ENCODE peak calls at places on chromosomes 2 and 18, in four cellular contexts. One of them, this sample, is unnamed.

GRCh38 chr2:70685771-70686171 is 82.2 kb downstream of the ADD2 start:
- DNase-seq in K562: peak
- DNase-seq in HEK293T: no peak
- DNase-seq in HepG2: no peak
- DNase-seq in this sample: no peak

GRCh38 chr2:231900486-231900942 is 25.7 kb downstream of the NPPC start:
- DNase-seq in K562: peak
- DNase-seq in HEK293T: peak
- DNase-seq in HepG2: peak
- DNase-seq in this sample: peak

GRCh38 chr18:58527116-58528010 is 101.5 kb downstream of the ALPK2 start:
- DNase-seq in K562: no peak
- DNase-seq in HEK293T: no peak
- DNase-seq in HepG2: peak
- DNase-seq in this sample: no peak

GRCh38 chr18:58653814-58654509 is 17.3 kb upstream of the MALT1 start:
- DNase-seq in K562: no peak
- DNase-seq in HEK293T: no peak
- DNase-seq in HepG2: no peak
- DNase-seq in this sample: no peak

GRCh38 chr18:26468931-26469340 is 79.4 kb downstream of the KCTD1 start:
- DNase-seq in K562: peak
- DNase-seq in HEK293T: peak
- DNase-seq in HepG2: peak
- DNase-seq in this sample: peak

GRCh38 chr2:148999451-148999891 is 39.0 kb upstream of the LYPD6B start:
- DNase-seq in K562: no peak
- DNase-seq in HEK293T: no peak
- DNase-seq in HepG2: no peak
- DNase-seq in this sample: no peak

GRCh38 chr2:9251154-9252001 is 44.8 kb downstream of the ASAP2 start:
- DNase-seq in K562: no peak
- DNase-seq in HEK293T: no peak
- DNase-seq in HepG2: no peak
- DNase-seq in this sample: no peak

GRCh38 chr2:74887961-74888670 is 54.2 kb downstream of the HK2 start:
- DNase-seq in K562: no peak
- DNase-seq in HEK293T: no peak
- DNase-seq in HepG2: no peak
- DNase-seq in this sample: no peak

GRCh38 chr2:165877565-165878550 is 75.7 kb downstream of the TTC21B start:
- DNase-seq in K562: no peak
- DNase-seq in HEK293T: no peak
- DNase-seq in HepG2: no peak
- DNase-seq in this sample: no peak

GRCh38 chr2:130744287-130745117 is 10.8 kb upstream of the AMER3 start:
- DNase-seq in K562: no peak
- DNase-seq in HEK293T: no peak
- DNase-seq in HepG2: peak
- DNase-seq in this sample: no peak

GRCh38 chr2:241859436-241860183 is 916 bp upstream of the PDCD1 start:
- DNase-seq in K562: peak
- DNase-seq in HEK293T: no peak
- DNase-seq in HepG2: no peak
- DNase-seq in this sample: no peak

GRCh38 chr18:45248240-45248903 is 366.9 kb upstream of the SLC14A2 start:
- DNase-seq in K562: no peak
- DNase-seq in HEK293T: no peak
- DNase-seq in HepG2: no peak
- DNase-seq in this sample: no peak

GRCh38 chr18:55706893-55707292 is 118.9 kb upstream of the TCF4 start:
- DNase-seq in K562: no peak
- DNase-seq in HEK293T: no peak
- DNase-seq in HepG2: no peak
- DNase-seq in this sample: no peak

GRCh38 chr2:237152361-237152760 is 66.7 kb downstream of the COPS8 start:
- DNase-seq in K562: no peak
- DNase-seq in HEK293T: no peak
- DNase-seq in HepG2: no peak
- DNase-seq in this sample: no peak

GRCh38 chr2:122660786-122661634 is 905.6 kb downstream of the TSN start:
- DNase-seq in K562: no peak
- DNase-seq in HEK293T: no peak
- DNase-seq in HepG2: no peak
- DNase-seq in this sample: peak

GRCh38 chr2:46335404-46335965 is 38.3 kb downstream of the EPAS1 start:
- DNase-seq in K562: no peak
- DNase-seq in HEK293T: no peak
- DNase-seq in HepG2: no peak
- DNase-seq in this sample: peak

GRCh38 chr2:17538844-17539554 is 1.5 kb upstream of the VSNL1 start:
- DNase-seq in K562: peak
- DNase-seq in HEK293T: peak
- DNase-seq in HepG2: peak
- DNase-seq in this sample: peak

GRCh38 chr2:12708508-12709206 is 8.1 kb upstream of the TRIB2 start:
- DNase-seq in K562: no peak
- DNase-seq in HEK293T: no peak
- DNase-seq in HepG2: no peak
- DNase-seq in this sample: no peak

DNA sequence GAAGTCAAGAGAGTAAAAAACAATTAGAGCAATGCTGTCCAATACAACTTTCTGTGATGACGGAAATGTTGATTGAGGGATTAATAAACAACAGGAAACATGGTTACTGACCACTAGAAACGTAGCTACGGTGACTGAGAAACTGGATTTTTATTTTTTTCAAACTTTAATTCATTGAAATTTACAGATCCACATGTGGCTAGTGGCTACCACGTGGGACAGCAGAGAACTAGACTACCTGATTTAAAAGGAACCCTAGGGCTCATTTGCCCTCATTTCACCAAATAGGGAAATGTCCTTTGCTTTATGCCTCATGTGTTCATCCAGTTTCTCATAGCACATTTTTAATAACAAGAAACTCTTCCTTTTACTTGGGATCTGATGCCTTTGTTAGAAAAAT is 413.0 kb downstream of the TGIF1 start:
- DNase-seq in K562: no peak
- DNase-seq in HEK293T: no peak
- DNase-seq in HepG2: no peak
- DNase-seq in this sample: no peak
- TF ChIP-seq ELF4 in K562: no peak
- TF ChIP-seq ELF4 in HEK293T: no peak
- TF ChIP-seq ELF4 in HepG2: no peak
- TF ChIP-seq ELF4 in this sample: no peak

DNA sequence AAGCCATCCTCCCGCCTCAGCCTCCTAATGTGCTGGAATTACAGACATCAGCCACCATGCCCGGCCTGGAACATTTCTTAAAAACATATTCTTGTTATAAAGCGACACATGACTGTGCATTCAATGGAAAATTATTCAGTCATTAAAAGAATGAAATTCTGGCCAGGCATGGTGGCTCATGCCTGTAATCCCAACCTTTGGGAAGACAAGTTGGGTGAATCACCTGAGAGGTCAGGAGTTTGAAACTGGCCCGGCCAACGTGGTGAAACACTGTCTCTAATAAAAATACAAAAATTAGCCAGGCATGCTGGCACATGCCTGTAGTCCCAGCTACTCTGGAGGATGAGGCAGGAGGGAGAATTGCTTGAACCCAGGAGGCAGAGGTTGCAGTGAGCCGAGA is 21.6 kb upstream of the RPRD1A start:
- DNase-seq in K562: no peak
- DNase-seq in HEK293T: no peak
- DNase-seq in HepG2: no peak
- DNase-seq in this sample: no peak
- TF ChIP-seq ELF4 in K562: no peak
- TF ChIP-seq ELF4 in HEK293T: no peak
- TF ChIP-seq ELF4 in HepG2: no peak
- TF ChIP-seq ELF4 in this sample: no peak

GRCh38 chr2:100238471-100238870 is 83.8 kb downstream of the LONRF2 start:
- DNase-seq in K562: no peak
- DNase-seq in HEK293T: no peak
- DNase-seq in HepG2: no peak
- DNase-seq in this sample: no peak

GRCh38 chr2:100237046-100237615 is 85.2 kb downstream of the LONRF2 start:
- DNase-seq in K562: no peak
- DNase-seq in HEK293T: no peak
- DNase-seq in HepG2: no peak
- DNase-seq in this sample: no peak

GRCh38 chr2:100239513-100240210 is 82.6 kb downstream of the LONRF2 start:
- DNase-seq in K562: no peak
- DNase-seq in HEK293T: no peak
- DNase-seq in HepG2: no peak
- DNase-seq in this sample: peak

GRCh38 chr2:100236166-100236565 is 86.1 kb downstream of the LONRF2 start:
- DNase-seq in K562: no peak
- DNase-seq in HEK293T: no peak
- DNase-seq in HepG2: no peak
- DNase-seq in this sample: no peak

GRCh38 chr2:100237770-100238169 is 84.5 kb downstream of the LONRF2 start:
- DNase-seq in K562: peak
- DNase-seq in HEK293T: peak
- DNase-seq in HepG2: no peak
- DNase-seq in this sample: no peak
- TF ChIP-seq ELF4 in K562: no peak
- TF ChIP-seq ELF4 in HEK293T: no peak
- TF ChIP-seq ELF4 in HepG2: no peak
- TF ChIP-seq ELF4 in this sample: no peak

GRCh38 chr2:226114436-226114835 is 685.2 kb downstream of the IRS1 start:
- DNase-seq in K562: no peak
- DNase-seq in HEK293T: no peak
- DNase-seq in HepG2: peak
- DNase-seq in this sample: no peak
- TF ChIP-seq ELF4 in K562: no peak
- TF ChIP-seq ELF4 in HEK293T: no peak
- TF ChIP-seq ELF4 in HepG2: no peak
- TF ChIP-seq ELF4 in this sample: no peak

DNA sequence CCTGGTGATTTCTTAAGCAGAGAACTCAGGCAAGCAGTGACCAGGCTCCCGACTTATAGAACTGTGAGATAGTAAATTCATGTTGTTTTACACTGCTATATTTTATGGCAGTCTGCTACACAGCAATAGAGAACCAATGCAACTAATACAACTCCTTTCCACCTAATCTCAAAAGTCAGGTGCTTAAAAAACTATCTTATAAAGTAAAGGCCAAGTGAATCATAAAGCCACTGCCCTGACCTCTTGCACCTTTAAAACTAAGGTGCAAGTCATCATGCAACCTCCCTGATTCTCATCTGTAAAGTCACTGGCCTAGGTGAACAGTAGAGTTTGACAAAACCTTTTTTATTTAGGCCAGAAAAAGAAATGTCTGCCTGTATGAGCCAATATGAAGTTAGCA is 95.2 kb upstream of the GLS start:
- DNase-seq in K562: no peak
- DNase-seq in HEK293T: no peak
- DNase-seq in HepG2: no peak
- DNase-seq in this sample: no peak
- TF ChIP-seq ELF4 in K562: no peak
- TF ChIP-seq ELF4 in HEK293T: no peak
- TF ChIP-seq ELF4 in HepG2: no peak
- TF ChIP-seq ELF4 in this sample: no peak

DNA sequence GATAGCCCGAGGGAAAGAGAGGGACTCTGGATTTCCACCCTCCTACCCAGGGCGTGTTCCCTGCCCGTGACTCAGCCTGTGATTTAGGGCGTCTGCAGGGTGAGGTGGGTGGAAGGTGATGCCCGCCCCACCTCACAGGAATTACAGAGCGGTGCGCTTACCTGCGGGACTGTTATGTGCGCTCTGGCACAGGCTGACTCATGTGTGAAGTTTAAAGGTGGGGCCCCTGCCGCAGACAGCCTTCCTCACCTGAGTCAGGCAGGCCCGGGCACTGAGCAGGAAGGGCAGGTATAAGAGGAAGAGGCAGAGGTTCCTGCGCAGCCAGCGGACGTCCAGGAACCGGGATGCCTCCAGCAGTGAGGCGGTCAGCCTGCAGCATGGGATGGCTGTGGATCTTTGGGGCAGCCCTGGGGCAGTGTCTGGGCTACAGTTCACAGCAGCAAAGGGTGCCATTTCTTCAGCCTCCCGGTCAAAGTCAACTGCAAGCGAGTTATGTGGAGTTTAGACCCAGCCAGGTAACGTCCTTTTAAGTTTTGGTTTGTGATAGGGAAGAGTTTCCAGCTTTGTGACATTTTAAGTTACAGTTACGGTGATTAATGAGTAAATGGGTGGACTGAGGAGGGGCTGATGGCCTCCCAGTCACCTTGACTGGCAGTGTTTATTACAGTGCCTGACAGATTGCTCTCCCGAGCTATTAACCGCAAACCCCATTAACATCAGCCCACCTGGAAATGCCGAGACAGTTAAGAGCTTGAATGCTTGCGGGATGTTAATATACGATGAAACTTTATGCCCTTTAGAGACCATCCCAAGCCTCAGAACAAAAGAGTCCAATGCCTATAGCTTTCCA is 141.6 kb upstream of the TTC39C start:
- DNase-seq in K562: no peak
- DNase-seq in HEK293T: no peak
- DNase-seq in HepG2: no peak
- DNase-seq in this sample: no peak
- TF ChIP-seq ELF4 in K562: no peak
- TF ChIP-seq ELF4 in HEK293T: no peak
- TF ChIP-seq ELF4 in HepG2: no peak
- TF ChIP-seq ELF4 in this sample: no peak

GRCh38 chr18:77131652-77132368 is 773 bp downstream of the MBP start:
- DNase-seq in K562: no peak
- DNase-seq in HEK293T: peak
- DNase-seq in HepG2: no peak
- DNase-seq in this sample: peak
- TF ChIP-seq ELF4 in K562: no peak
- TF ChIP-seq ELF4 in HEK293T: no peak
- TF ChIP-seq ELF4 in HepG2: no peak
- TF ChIP-seq ELF4 in this sample: no peak

GRCh38 chr18:48161911-48162698 is 231.6 kb upstream of the SMAD2 start:
- DNase-seq in K562: no peak
- DNase-seq in HEK293T: peak
- DNase-seq in HepG2: no peak
- DNase-seq in this sample: no peak
- TF ChIP-seq ELF4 in K562: no peak
- TF ChIP-seq ELF4 in HEK293T: no peak
- TF ChIP-seq ELF4 in HepG2: no peak
- TF ChIP-seq ELF4 in this sample: no peak

DNA sequence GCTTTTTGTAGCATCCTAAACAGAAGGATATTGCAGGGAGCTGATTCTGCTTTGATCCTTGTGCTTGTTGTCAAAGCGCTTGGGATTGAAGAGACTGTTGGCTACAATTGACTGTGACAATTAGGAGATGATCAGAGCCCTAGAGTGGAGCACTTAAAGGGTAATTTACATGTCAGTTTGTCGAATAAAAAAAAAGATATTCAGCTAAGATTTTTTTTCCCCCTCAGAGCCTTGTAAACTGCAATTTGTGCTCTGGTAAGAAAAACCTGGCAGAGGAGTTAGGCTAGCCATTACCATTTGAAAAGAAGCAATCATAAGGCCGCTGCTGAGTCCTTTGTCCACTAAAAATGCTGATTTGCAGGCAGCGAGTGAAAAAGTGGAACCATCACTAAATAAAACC is 47.8 kb upstream of the ZEB2 start:
- DNase-seq in K562: no peak
- DNase-seq in HEK293T: no peak
- DNase-seq in HepG2: no peak
- DNase-seq in this sample: no peak
- TF ChIP-seq ELF4 in K562: no peak
- TF ChIP-seq ELF4 in HEK293T: no peak
- TF ChIP-seq ELF4 in HepG2: no peak
- TF ChIP-seq ELF4 in this sample: no peak

This sample was measured in WTC11.